ENCODE peak calls at places on chromosomes 4 and X, in seven cellular contexts. V, X, B, Y, C, G and M are unnamed samples.

GRCh38 chr4:17097369-17097768 is 198.9 kb upstream of the LDB2 start:
- DNase-seq in V (no peak), X (no peak), B (no peak), Y (no peak), C (no peak), G (no peak), M (no peak)

GRCh38 chr4:149158852-149159251 is 656.8 kb downstream of the IQCM start:
- DNase-seq in V (no peak), X (no peak), B (no peak), Y (no peak), C (no peak), G (no peak), M (no peak)

GRCh38 chr4:10747186-10747585 is 62.6 kb upstream of the CLNK start:
- DNase-seq in V (no peak), X (no peak), B (no peak), Y (no peak), C (no peak), G (no peak), M (no peak)

GRCh38 chr4:179607003-179607402 is 2164.8 kb upstream of the AGA start:
- DNase-seq in V (no peak), X (no peak), B (no peak), Y (no peak), C (no peak), G (no peak), M (no peak)

GRCh38 chr4:141180991-141181760 is 39.5 kb upstream of the ZNF330 start:
- DNase-seq in V (no peak), X (no peak), B (peak; percentile 63), Y (no peak), C (no peak), G (no peak), M (no peak)

GRCh38 chr4:72886602-72887001 is 182.9 kb downstream of the COX18 start:
- DNase-seq in V (no peak), X (peak; percentile 15), B (no peak), Y (no peak), C (no peak), G (no peak), M (peak; percentile 33)

GRCh38 chrX:28158019-28158777 is 176.9 kb upstream of the DCAF8L1 start:
- DNase-seq in V (no peak), X (no peak), B (no peak), Y (peak; percentile 78), C (no peak), G (no peak), M (no peak)

GRCh38 chr4:145804134-145804533 is 124.2 kb downstream of the C4orf51 start:
- DNase-seq in V (no peak), X (peak; percentile 86), B (no peak), Y (no peak), C (no peak), G (no peak), M (peak; percentile 95)

GRCh38 chr4:164359881-164360280 is 394.1 kb upstream of the SMIM31 start:
- DNase-seq in V (no peak), X (no peak), B (no peak), Y (no peak), C (no peak), G (no peak), M (no peak)

GRCh38 chrX:69102805-69103204 is 62.4 kb downstream of the PJA1 start:
- DNase-seq in V (no peak), X (no peak), B (no peak), Y (no peak), C (no peak), G (no peak), M (no peak)

GRCh38 chr4:53693909-53694308 is 102.6 kb upstream of the LNX1 start:
- DNase-seq in V (no peak), X (no peak), B (no peak), Y (no peak), C (no peak), G (no peak), M (no peak)

GRCh38 chr4:185470503-185471195 is 884 bp downstream of the CCDC110 start:
- DNase-seq in V (peak; percentile 79), X (peak; percentile 20), B (no peak), Y (peak; percentile 37), C (peak; percentile 85), G (peak; percentile 94), M (peak; percentile 34)

GRCh38 chrX:17328837-17329236 is 46.2 kb upstream of the NHS start:
- DNase-seq in V (no peak), X (no peak), B (no peak), Y (peak; percentile 3), C (no peak), G (no peak), M (no peak)

GRCh38 chrX:45852884-45853283 is 652.2 kb upstream of the DIPK2B start:
- DNase-seq in V (no peak), X (no peak), B (no peak), Y (no peak), C (no peak), G (no peak), M (no peak)

GRCh38 chrX:80765226-80765625 is 44.5 kb downstream of the BRWD3 start:
- DNase-seq in V (no peak), X (peak; percentile 63), B (peak; percentile 54), Y (no peak), C (no peak), G (no peak), M (peak; percentile 63)

GRCh38 chrX:68717663-68718442 is 70.4 kb downstream of the STARD8 start:
- DNase-seq in V (no peak), X (no peak), B (no peak), Y (no peak), C (peak; percentile 28), G (peak; percentile 53), M (no peak)

GRCh38 chr4:94828882-94829281 is 71.1 kb downstream of the BMPR1B start:
- DNase-seq in V (no peak), X (no peak), B (no peak), Y (no peak), C (no peak), G (no peak), M (no peak)

GRCh38 chr4:21947768-21948346 is 715 bp downstream of the KCNIP4 start:
- DNase-seq in V (no peak), X (no peak), B (no peak), Y (no peak), C (no peak), G (no peak), M (no peak)

GRCh38 chr4:21946858-21947257 is 1.7 kb downstream of the KCNIP4 start:
- DNase-seq in V (no peak), X (no peak), B (no peak), Y (no peak), C (no peak), G (no peak), M (no peak)

GRCh38 chr4:21948347-21949072 is at the start of gene KCNIP4:
- DNase-seq in V (no peak), X (peak; percentile 27), B (no peak), Y (peak; percentile 83), C (peak; percentile 82), G (no peak), M (peak; percentile 13)

GRCh38 chr4:21952549-21952948 is 4.0 kb upstream of the KCNIP4 start:
- DNase-seq in V (no peak), X (no peak), B (no peak), Y (no peak), C (no peak), G (no peak), M (no peak)

GRCh38 chr4:21949073-21949457 is 493 bp upstream of the KCNIP4 start:
- DNase-seq in V (no peak), X (no peak), B (no peak), Y (peak; percentile 46), C (no peak), G (no peak), M (peak; percentile 3)
- H3K4me3 ChIP-seq in V (peak overlapping the region; percentile 23), X (peak overlapping the region; percentile 41), B (peak overlapping the region; percentile 44), Y (peak overlapping the region; percentile 78), C (peak overlapping the region; percentile 29), G (no peak overlapping the region), M (peak overlapping the region; percentile 34)

DNA sequence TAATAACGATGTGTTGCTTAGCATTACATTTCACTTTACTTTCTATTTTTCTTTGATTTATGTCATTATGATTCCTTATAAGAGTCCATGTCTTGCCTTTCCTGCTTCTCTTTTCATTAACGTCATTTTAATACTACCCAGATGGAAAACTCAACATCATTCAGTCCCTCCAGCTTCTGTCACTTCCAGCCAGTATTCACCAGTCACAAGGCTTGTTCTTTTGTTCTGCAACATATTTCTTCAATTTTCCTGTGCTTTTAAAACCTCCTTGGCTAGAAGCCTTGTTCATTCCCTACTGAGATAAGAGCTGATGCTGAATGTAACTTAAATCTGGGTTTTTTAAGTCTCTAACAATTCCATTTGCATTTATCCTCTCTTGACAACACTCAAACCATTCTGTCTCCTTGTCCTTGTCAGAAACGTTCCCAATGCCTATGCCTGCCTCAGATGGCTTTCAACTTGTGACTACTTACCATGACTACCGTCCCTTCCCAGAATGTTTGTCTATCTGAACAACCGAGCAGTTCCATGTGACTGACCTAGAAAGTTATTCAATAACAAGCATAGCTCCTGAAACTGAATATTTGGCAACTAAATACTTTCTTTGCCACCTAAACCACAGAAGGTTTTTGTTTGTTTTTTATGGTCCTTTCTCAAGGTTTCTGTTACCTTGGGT is 682.9 kb upstream of the GALNTL6 start:
- DNase-seq in V (no peak), X (no peak), B (peak; percentile 81), Y (no peak), C (no peak), G (no peak), M (no peak)
- TF ChIP-seq CTCF in V (no peak), X (no peak), B (no peak), Y (no peak), C (no peak), G (no peak), M (no peak)

DNA sequence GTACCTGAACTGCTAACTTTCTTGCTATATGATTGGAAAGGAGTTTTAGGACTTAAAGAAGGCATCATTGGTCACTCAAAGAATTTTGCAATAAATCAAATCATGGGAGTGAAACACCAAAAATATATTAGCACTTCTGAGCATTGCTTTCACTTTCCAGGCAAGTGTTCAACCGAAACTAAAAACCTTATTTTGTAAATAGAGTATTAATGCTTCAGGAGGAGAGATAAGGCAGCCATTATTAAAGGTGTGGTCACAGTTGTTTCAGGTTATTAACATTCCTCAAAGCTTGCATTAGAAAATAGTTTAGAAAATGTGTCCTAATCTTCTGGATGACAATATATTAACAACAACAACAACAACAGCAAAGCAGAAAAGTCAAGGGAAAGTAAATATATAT is 92.3 kb upstream of the TLL1 start:
- DNase-seq in V (no peak), X (no peak), B (no peak), Y (no peak), C (no peak), G (no peak), M (no peak)
- H3K4me3 ChIP-seq in V (no peak overlapping the region), X (no peak overlapping the region), B (no peak overlapping the region), Y (no peak overlapping the region), C (no peak overlapping the region), G (no peak overlapping the region), M (no peak overlapping the region)

DNA sequence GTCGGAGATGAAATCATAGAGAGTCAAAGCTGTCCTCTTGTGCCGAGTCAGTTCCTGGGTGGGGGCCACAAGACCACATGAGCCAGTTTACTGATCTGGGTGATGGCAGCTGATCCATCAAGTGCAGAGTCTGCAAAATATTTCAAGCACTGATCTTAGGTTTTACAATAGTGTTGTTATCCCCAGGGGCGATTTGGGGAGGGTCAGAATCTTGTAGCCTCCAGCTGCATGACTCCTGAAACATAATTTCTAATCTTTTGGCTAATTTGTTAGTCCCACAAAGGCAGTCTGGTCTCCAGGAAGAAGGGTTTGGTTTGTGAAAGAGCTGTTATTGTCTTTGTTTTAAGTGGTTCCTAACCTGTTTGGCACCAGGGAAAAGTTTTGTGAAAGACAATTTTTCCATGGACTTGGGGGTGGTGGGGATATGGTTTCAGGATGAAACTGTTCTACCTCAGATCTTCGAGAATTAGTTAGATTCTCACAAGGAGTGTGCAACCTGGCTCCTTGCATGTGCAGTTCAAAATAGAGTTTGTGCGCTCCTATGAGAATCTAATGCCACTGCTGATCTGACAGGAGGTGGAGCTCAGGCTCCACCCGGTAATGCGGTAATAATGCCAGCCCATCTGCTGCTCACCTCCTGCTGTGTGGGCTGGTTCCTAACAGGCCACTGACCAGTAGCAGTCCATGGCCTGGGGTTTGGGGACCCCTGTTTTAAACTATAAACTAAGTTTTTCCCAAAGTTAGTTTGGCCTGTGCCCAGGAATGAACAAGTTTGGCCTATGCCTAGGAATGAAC is 29.2 kb downstream of the METAP1 start:
- DNase-seq in V (no peak), X (no peak), B (no peak), Y (peak; percentile 4), C (no peak), G (no peak), M (no peak)
- TF ChIP-seq CTCF in V (no peak), X (no peak), B (no peak), Y (no peak), C (no peak), G (no peak), M (no peak)